ENCODE peak calls at places on chromosome 22, in eight cellular contexts. Q is heart right ventricle, C is neural progenitor cell, J is GM12865, E is HAP-1, R is gastrocnemius medialis, O is IMR-90, Y is adipocyte. U is an unnamed sample.

GRCh38 chr22:16914006-16914405 is 88.8 kb upstream of the XKR3 start:
- DNase-seq in Q (no peak), C (no peak), J (peak), E (no peak), R (no peak), O (no peak), Y (no peak), U (no peak)

GRCh38 chr22:42939451-42939881 is 75.5 kb downstream of the PACSIN2 start:
- DNase-seq in Q (no peak), C (no peak), J (no peak), E (no peak), R (no peak), O (no peak), Y (peak), U (no peak)

GRCh38 chr22:42895087-42895486 is 38.0 kb upstream of the ARFGAP3 start:
- DNase-seq in Q (no peak), C (no peak), J (peak), E (no peak), R (no peak), O (no peak), Y (no peak), U (peak)

GRCh38 chr22:31121403-31121802 is 1.4 kb upstream of the INPP5J start:
- DNase-seq in Q (no peak), C (no peak), J (no peak), E (no peak), R (no peak), O (no peak), Y (no peak), U (no peak)

GRCh38 chr22:19871023-19871844 is 16.6 kb upstream of the GNB1L start:
- DNase-seq in Q (no peak), C (no peak), J (no peak), E (no peak), R (no peak), O (no peak), Y (no peak), U (peak)

GRCh38 chr22:40764743-40765441 is 54.3 kb downstream of the SLC25A17 start:
- DNase-seq in Q (no peak), C (no peak), J (peak), E (no peak), R (no peak), O (no peak), Y (no peak), U (no peak)

GRCh38 chr22:23389271-23390071 is 190.6 kb downstream of the IGLL1 start:
- DNase-seq in Q (no peak), C (peak), J (no peak), E (no peak), R (no peak), O (no peak), Y (no peak), U (no peak)

GRCh38 chr22:19714320-19715252 is at the start of gene SEPTIN5:
- DNase-seq in Q (no peak), C (peak), J (no peak), E (no peak), R (no peak), O (no peak), Y (peak), U (peak)

GRCh38 chr22:32410459-32410858 is 1.6 kb downstream of the RTCB start:
- DNase-seq in Q (no peak), C (no peak), J (no peak), E (no peak), R (no peak), O (no peak), Y (no peak), U (no peak)

GRCh38 chr22:20031732-20032406 is 11.0 kb downstream of the TANGO2 start:
- DNase-seq in Q (no peak), C (no peak), J (peak), E (no peak), R (no peak), O (no peak), Y (no peak), U (no peak)

GRCh38 chr22:19932367-19933206 is 9.0 kb upstream of the COMT start:
- DNase-seq in Q (no peak), C (no peak), J (no peak), E (no peak), R (no peak), O (no peak), Y (no peak), U (peak)

GRCh38 chr22:17257578-17257977 is 38.3 kb upstream of the ADA2 start:
- DNase-seq in Q (no peak), C (peak), J (peak), E (no peak), R (peak), O (no peak), Y (no peak), U (no peak)

GRCh38 chr22:42688241-42688913 is 32.3 kb downstream of the A4GALT start:
- DNase-seq in Q (peak), C (peak), J (no peak), E (peak), R (peak), O (peak), Y (peak), U (peak)

GRCh38 chr22:19121631-19122142 is 525 bp downstream of the DGCR2 start:
- DNase-seq in Q (peak), C (peak), J (peak), E (peak), R (peak), O (peak), Y (peak), U (peak)

GRCh38 chr22:45397806-45398205 is 15.6 kb downstream of the SMC1B start:
- DNase-seq in Q (no peak), C (peak), J (peak), E (no peak), R (no peak), O (no peak), Y (no peak), U (peak)

GRCh38 chr22:30881361-30882180 is 87.0 kb downstream of the MORC2 start:
- DNase-seq in Q (peak), C (peak), J (no peak), E (no peak), R (no peak), O (no peak), Y (peak), U (peak)

DNA sequence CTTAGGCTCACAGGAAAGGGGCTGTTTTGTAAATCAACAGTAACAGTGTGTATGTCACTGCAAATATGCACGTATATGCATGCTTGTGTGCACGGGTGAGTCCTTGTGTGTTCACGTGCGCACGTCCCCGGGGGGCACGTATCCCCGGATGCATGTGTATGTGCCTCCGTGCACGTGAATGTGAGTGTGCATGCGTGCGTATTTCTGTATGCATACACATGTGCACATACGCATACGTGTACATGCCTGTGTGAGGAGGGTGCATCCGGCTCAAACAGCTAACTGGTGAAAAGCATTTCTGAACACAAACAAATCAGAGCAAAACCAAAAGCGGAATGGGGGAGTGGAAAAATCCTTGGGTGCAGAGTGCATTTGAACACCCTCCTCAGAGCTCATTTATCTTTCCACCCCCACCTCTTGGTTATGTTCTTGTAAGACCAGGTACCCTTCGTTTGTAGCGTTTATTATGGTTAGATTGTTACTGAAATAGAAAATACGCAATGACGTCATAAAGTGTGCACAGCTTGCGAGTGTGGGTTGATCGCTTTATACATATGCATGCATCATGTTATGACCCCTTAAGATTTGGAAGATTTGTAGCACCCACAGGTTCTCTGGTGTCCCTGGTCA is 7.0 kb downstream of the ARSA start:
- DNase-seq in Q (no peak), C (no peak), J (peak), E (no peak), R (no peak), O (no peak), Y (no peak), U (no peak)
- H3K4me3 ChIP-seq in Q (peak), C (peak), J (peak), E (peak), R (peak), O (no peak), Y (peak), U (no peak)

GRCh38 chr22:48071305-48071704 is 1308.9 kb downstream of the TBC1D22A start:
- DNase-seq in Q (no peak), C (no peak), J (no peak), E (no peak), R (no peak), O (no peak), Y (no peak), U (no peak)
- H3K4me3 ChIP-seq in Q (no peak), C (no peak), J (no peak), E (no peak), R (no peak), O (no peak), Y (no peak), U (no peak)

GRCh38 chr22:46841528-46841927 is 79.1 kb downstream of the TBC1D22A start:
- DNase-seq in Q (no peak), C (no peak), J (no peak), E (no peak), R (no peak), O (peak), Y (no peak), U (no peak)
- H3K4me3 ChIP-seq in Q (no peak), C (no peak), J (no peak), E (no peak), R (no peak), O (no peak), Y (no peak), U (no peak)

GRCh38 chr22:26399288-26399687 is 29.8 kb upstream of the ASPHD2 start:
- DNase-seq in Q (no peak), C (no peak), J (no peak), E (no peak), R (no peak), O (no peak), Y (peak), U (no peak)

GRCh38 chr22:26394787-26395186 is 34.3 kb upstream of the ASPHD2 start:
- DNase-seq in Q (no peak), C (peak), J (no peak), E (peak), R (no peak), O (no peak), Y (no peak), U (no peak)

GRCh38 chr22:26401726-26402125 is 27.3 kb upstream of the ASPHD2 start:
- DNase-seq in Q (no peak), C (no peak), J (no peak), E (no peak), R (no peak), O (no peak), Y (no peak), U (no peak)

GRCh38 chr22:26395926-26396325 is 33.1 kb upstream of the ASPHD2 start:
- DNase-seq in Q (no peak), C (peak), J (no peak), E (no peak), R (no peak), O (no peak), Y (no peak), U (no peak)

DNA sequence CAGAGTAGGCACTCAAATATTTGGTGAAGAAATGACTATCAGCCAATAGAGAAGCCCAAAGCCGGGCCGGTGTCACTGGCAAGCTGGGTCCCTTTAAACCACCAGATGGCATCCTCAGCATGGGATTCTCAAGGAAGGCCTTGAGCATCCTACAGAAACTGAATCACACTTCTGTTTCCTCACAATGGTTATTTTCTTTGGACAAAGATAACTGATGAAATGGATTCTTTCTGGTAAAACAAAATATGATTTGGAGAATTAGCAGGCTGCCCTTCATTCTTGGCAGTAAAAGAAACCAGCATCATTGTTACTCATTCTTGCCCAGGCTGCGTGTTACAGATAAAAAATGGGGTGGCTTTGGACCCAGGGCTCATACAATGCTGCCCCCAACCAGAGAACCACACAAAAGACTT is 30.3 kb upstream of the ASPHD2 start:
- DNase-seq in Q (peak), C (peak), J (peak), E (peak), R (peak), O (peak), Y (peak), U (peak)
- H3K4me3 ChIP-seq in Q (no peak), C (no peak), J (no peak), E (no peak), R (no peak), O (no peak), Y (no peak), U (no peak)

DNA sequence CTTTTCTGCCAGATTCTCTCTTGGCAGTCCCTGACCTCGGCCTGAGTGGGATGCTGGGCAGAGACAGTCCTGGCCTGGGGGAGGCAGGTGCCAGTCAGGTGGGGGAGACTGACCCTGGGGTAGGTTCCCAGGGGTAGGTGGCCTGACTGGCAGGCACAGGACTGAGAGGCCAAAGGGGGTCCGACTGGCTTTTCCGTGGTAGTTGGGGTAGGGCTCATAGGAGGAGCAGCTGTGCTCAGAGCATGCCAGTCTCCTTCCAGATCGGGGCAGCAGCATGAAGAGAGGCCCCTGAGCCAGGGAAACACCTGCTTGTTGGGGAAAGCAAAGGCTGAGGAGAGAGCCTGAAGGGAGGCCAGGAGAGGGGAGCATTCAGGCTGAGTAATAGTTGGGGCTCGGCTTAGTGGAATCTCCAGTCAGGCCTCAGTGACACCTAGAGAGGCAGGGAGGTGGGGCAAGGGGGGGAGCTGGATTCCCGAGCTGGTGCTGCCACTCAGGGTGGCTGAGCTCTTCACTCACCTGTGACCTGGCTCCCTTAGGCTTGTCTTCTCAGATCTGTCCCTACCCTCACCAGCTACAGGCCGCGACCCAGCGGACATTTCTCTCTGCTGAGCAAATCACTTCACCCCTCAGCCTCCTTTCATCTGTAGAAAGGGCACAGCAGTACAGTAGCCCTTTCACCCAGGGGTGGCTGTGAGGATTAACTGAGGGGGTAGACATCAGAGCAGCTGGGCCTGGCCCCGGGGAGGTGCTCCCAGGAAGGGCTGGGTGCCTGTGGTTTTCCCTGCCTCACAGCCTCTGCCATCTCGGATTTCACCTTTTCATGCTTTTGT is 26.2 kb downstream of the MCM5 start:
- DNase-seq in Q (no peak), C (peak), J (no peak), E (peak), R (no peak), O (peak), Y (peak), U (peak)
- H3K4me3 ChIP-seq in Q (no peak), C (no peak), J (no peak), E (no peak), R (no peak), O (no peak), Y (no peak), U (no peak)

DNA sequence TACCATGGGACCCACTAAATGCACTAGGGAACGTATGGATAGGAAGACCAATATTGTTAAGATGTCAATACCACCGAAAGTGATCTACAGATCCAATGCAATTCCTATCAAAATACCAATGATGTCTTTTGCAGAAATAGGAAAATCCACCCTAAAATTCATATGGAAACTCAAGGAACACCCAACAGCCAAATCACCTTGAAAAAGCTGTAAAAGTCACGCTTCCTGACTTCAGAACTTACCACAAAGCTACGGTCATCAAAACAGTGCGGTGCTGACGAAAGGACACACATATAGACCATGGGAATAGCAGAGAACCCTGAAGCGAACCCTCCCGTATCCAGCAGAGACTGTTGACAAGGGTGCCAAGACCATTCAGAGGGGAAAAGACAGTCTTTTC is 20.5 kb downstream of the BRD1 start:
- DNase-seq in Q (no peak), C (no peak), J (no peak), E (no peak), R (no peak), O (no peak), Y (no peak), U (peak)
- H3K4me3 ChIP-seq in Q (no peak), C (no peak), J (no peak), E (no peak), R (no peak), O (no peak), Y (no peak), U (no peak)

GRCh38 chr22:44025171-44026065 is 1.3 kb downstream of the PARVB start:
- DNase-seq in Q (no peak), C (no peak), J (peak), E (peak), R (no peak), O (no peak), Y (no peak), U (peak)

GRCh38 chr22:44028091-44028490 is 4.0 kb downstream of the PARVB start:
- DNase-seq in Q (no peak), C (no peak), J (no peak), E (no peak), R (no peak), O (no peak), Y (no peak), U (no peak)

GRCh38 chr22:44024288-44024908 is at the start of gene PARVB:
- DNase-seq in Q (no peak), C (peak), J (peak), E (peak), R (no peak), O (no peak), Y (peak), U (peak)

GRCh38 chr22:44026630-44027511 is 2.8 kb downstream of the PARVB start:
- DNase-seq in Q (peak), C (no peak), J (peak), E (peak), R (peak), O (peak), Y (no peak), U (peak)

DNA sequence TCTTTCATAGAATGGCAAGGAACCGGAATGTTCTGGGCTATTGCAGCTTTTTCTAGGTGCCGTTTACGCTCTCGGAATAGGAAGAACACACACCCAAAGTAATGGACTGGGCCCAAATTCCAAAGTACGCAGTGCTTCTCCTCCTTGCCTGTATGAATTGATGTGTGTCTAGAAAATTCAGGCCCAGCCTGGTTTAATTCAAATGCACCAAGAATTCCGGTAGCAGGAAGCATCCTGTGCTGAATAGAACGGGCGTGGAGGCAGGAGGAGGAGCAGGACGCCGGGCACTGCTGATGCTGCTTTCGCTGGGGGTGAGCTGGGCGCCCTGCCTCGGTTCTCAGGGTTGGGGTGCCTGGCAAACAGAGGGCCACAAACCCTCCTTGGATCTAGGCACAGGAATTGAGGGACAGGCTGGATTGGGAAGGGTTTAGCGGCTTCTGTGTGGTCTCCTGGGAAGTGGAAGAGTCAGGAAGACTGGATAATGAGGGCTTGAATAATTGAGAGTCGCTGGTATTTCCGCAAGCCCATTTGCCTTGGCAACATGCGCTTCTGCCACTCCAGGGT is 2.0 kb downstream of the PARVB start:
- DNase-seq in Q (no peak), C (no peak), J (peak), E (peak), R (no peak), O (no peak), Y (no peak), U (no peak)
- H3K4me3 ChIP-seq in Q (peak), C (no peak), J (peak), E (peak), R (peak), O (no peak), Y (no peak), U (peak)

DNA sequence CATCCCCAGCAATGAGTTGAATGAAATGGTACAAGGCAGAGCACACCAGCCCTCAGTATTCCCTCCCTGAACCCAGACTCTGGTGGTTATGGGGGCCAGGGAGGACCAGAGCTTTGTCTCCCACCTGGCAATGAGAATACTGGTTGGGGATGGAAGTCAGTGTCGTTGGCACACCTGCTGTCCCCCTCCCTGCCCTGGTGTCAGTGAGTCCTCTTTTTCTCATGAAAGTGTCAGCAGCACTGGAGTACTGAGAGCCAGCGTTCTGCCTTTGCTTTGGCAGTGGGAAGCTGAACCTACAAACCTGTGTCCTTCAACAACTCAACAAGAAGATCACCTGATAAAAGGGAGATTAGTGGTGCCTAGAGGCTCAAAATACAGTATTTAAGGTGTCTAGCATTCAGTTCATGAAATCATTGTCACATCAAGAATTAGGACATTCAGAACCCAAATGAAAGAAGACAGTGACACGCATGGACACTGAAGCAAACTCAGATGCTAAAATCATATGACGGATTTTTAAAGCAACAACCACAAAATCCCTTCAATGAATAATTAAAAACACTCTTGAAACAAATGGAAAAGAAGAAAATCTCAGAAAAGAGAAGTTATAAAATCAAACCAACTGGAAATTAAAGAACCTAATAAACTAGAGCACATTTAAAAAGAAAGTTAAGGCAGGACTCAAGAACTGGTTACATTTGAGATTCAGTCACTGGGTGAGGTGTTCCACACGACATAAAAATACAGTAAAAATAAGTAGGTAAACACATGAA is 77.5 kb upstream of the VPREB1 start:
- DNase-seq in Q (no peak), C (no peak), J (no peak), E (no peak), R (no peak), O (no peak), Y (no peak), U (no peak)
- H3K4me3 ChIP-seq in Q (no peak), C (no peak), J (no peak), E (no peak), R (no peak), O (no peak), Y (no peak), U (no peak)

U was measured in right cardiac atrium.